ENCODE peak calls at places on chromosome 21, in nine cellular contexts. V is body of pancreas, H is A549, P is IMR-90, A is coronary artery, L is neural progenitor cell, K is fibroblast of lung, D is HCT116, M is tibial nerve. Z is an unnamed sample.

GRCh38 chr21:15210235-15210678 is 145.5 kb upstream of the NRIP1 start:
- DNase-seq in V (peak), H (peak), P (no peak), A (peak), L (peak), K (no peak), D (no peak), M (peak), Z (peak)

GRCh38 chr21:15486460-15487241 is 243.1 kb upstream of the USP25 start:
- DNase-seq in V (no peak), H (no peak), P (no peak), A (no peak), L (no peak), K (no peak), D (no peak), M (no peak), Z (no peak)

GRCh38 chr21:34365794-34366193 is 2.0 kb downstream of the KCNE2 start:
- DNase-seq in V (no peak), H (no peak), P (no peak), A (peak), L (peak), K (no peak), D (no peak), M (no peak), Z (no peak)

GRCh38 chr21:35257413-35257812 is 208.3 kb upstream of the RUNX1 start:
- DNase-seq in V (peak), H (peak), P (peak), A (no peak), L (no peak), K (peak), D (peak), M (peak), Z (peak)

GRCh38 chr21:35222541-35222941 is 173.4 kb upstream of the RUNX1 start:
- DNase-seq in V (no peak), H (no peak), P (no peak), A (no peak), L (no peak), K (no peak), D (no peak), M (no peak), Z (no peak)

GRCh38 chr21:17359781-17360180 is 153.1 kb upstream of the CXADR start:
- DNase-seq in V (no peak), H (no peak), P (no peak), A (no peak), L (no peak), K (no peak), D (no peak), M (no peak), Z (no peak)

GRCh38 chr21:23612210-23612609 is 1995.1 kb downstream of the MRPL39 start:
- DNase-seq in V (no peak), H (no peak), P (no peak), A (no peak), L (no peak), K (no peak), D (no peak), M (no peak), Z (no peak)

GRCh38 chr21:39637197-39637970 is 24.6 kb downstream of the B3GALT5 start:
- DNase-seq in V (peak), H (no peak), P (no peak), A (no peak), L (peak), K (no peak), D (no peak), M (no peak), Z (no peak)

GRCh38 chr21:27320868-27321267 is 354.0 kb upstream of the ADAMTS5 start:
- DNase-seq in V (no peak), H (no peak), P (no peak), A (no peak), L (no peak), K (no peak), D (no peak), M (no peak), Z (no peak)

GRCh38 chr21:35088235-35088865 is 39.2 kb upstream of the RUNX1 start:
- DNase-seq in V (no peak), H (no peak), P (peak), A (no peak), L (no peak), K (peak), D (no peak), M (no peak), Z (no peak)

GRCh38 chr21:23960769-23961168 is 1646.5 kb downstream of the MRPL39 start:
- DNase-seq in V (no peak), H (no peak), P (no peak), A (no peak), L (no peak), K (peak), D (no peak), M (no peak), Z (no peak)

GRCh38 chr21:25313891-25314646 is 293.2 kb downstream of the MRPL39 start:
- DNase-seq in V (no peak), H (no peak), P (peak), A (no peak), L (no peak), K (peak), D (no peak), M (no peak), Z (peak)

GRCh38 chr21:29133241-29133640 is 2.8 kb downstream of the MAP3K7CL start:
- DNase-seq in V (no peak), H (no peak), P (no peak), A (no peak), L (no peak), K (peak), D (no peak), M (no peak), Z (no peak)

GRCh38 chr21:29149771-29150425 is 19.5 kb downstream of the MAP3K7CL start:
- DNase-seq in V (no peak), H (no peak), P (peak), A (no peak), L (no peak), K (peak), D (no peak), M (no peak), Z (no peak)

GRCh38 chr21:25639922-25640670 is 1.0 kb downstream of the JAM2 start:
- DNase-seq in V (peak), H (no peak), P (no peak), A (no peak), L (peak), K (peak), D (no peak), M (peak), Z (no peak)

GRCh38 chr21:33608559-33608958 is 20.1 kb upstream of the DONSON start:
- DNase-seq in V (no peak), H (no peak), P (peak), A (no peak), L (no peak), K (peak), D (no peak), M (no peak), Z (no peak)

GRCh38 chr21:46622226-46622625 is 13.2 kb upstream of the PRMT2 start:
- DNase-seq in V (peak), H (no peak), P (no peak), A (no peak), L (peak), K (no peak), D (no peak), M (no peak), Z (no peak)

GRCh38 chr21:16713331-16714114 is 799.3 kb upstream of the CXADR start:
- DNase-seq in V (no peak), H (no peak), P (peak), A (no peak), L (no peak), K (peak), D (no peak), M (no peak), Z (no peak)

GRCh38 chr21:14943636-14944035 is 121.2 kb downstream of the NRIP1 start:
- DNase-seq in V (no peak), H (no peak), P (peak), A (no peak), L (no peak), K (no peak), D (no peak), M (no peak), Z (no peak)

GRCh38 chr21:42539931-42540343 is 26.3 kb downstream of the SLC37A1 start:
- DNase-seq in V (no peak), H (no peak), P (no peak), A (no peak), L (peak), K (no peak), D (no peak), M (no peak), Z (no peak)
- TF ChIP-seq CTCF in V (no peak), H (no peak), P (peak), A (no peak), L (peak), K (no peak), D (peak), M (no peak), Z (no peak)

DNA sequence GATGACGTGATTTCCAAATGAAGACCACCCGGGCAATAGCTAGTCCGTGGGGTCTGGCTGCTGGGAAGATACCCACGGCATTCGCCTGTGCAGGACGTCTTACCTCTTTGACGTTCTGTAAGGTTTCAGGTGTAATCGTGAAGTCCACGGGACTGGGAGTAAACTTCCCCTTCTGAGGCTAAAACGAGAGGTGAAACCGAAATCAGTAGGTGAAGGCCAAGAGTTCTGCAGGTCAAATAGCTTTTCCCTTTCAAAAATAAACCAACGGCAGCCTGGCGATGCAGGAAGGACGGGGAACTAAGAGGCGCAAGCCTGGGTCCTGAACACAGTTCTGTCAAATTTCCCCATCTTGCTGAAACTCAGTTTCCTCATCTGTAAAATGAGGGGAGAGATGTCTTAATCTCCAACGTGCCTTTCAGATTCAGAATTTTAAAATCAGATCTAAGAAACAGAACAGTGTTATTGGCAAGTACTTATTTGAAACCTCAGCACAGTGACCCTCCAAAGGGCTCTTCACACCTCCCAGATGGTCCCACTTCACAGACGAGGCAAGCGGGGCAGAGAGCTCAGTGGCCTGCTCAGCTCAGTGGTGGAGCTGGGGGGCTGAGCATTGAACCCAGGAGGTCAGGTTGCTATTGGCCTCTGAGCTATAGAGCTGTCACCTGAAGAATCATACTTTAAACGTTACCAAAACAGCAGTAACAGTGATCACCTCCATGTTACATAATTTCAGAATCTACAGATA is 34.7 kb downstream of the VPS26C start:
- DNase-seq in V (no peak), H (no peak), P (no peak), A (no peak), L (no peak), K (no peak), D (no peak), M (no peak), Z (no peak)
- H3K27ac ChIP-seq in V (no peak), H (no peak), P (no peak), A (no peak), L (no peak), K (no peak), D (no peak), M (no peak), Z (no peak)

DNA sequence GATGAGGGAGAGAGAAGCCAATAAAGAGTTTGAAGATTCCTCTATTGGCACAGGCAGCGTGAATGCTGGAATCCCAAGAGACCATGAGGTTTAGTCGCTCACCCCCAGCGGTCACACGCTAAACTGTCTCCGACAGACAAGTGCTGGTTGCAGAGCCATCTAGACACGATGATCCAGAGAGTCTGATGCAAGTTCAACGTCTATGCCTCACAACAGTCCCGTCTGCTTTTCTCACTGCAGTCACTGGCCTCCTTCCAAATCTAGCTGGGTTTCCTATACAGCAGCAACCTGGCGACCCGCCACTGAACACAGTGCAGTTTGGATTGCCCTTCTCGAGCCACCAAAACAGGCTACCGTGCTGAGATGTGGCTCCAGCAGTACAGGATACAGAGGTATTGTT is 98.6 kb upstream of the KRTAP19-8 start:
- DNase-seq in V (no peak), H (no peak), P (peak), A (no peak), L (no peak), K (peak), D (no peak), M (no peak), Z (no peak)
- TF ChIP-seq CTCF in V (no peak), H (no peak), P (no peak), A (no peak), L (no peak), K (peak), D (no peak), M (no peak), Z (no peak)

GRCh38 chr21:45295576-45296365 is 8.1 kb upstream of the POFUT2 start:
- DNase-seq in V (no peak), H (no peak), P (peak), A (peak), L (no peak), K (peak), D (no peak), M (no peak), Z (no peak)
- H3K27ac ChIP-seq in V (peak), H (no peak), P (peak), A (peak), L (no peak), K (peak), D (no peak), M (peak), Z (no peak)

GRCh38 chr21:37257967-37258877 is 8.9 kb downstream of the VPS26C start:
- DNase-seq in V (peak), H (peak), P (peak), A (no peak), L (peak), K (peak), D (no peak), M (no peak), Z (peak)
- TF ChIP-seq CTCF in V (no peak), H (no peak), P (no peak), A (no peak), L (no peak), K (no peak), D (no peak), M (no peak), Z (no peak)

Z was measured in RWPE1.